ENCODE peak calls at places on chromosomes 4 and X, in nine cellular contexts. One of them, this sample, is unnamed.

GRCh38 chrX:39905946-39906345 is 191.8 kb downstream of the BCOR start:
- DNase-seq in T-cell: no peak
- DNase-seq in IMR-90: no peak
- DNase-seq in effector memory CD8-positive, alpha-beta T cell: no peak
- DNase-seq in activated T-cell treated with anti-CD3 and anti-CD28 coated beads for 4 hours: no peak
- DNase-seq in COR-L47: no peak
- DNase-seq in NCI-H345: no peak
- DNase-seq in ELF-1: no peak
- DNase-seq in adrenal gland: no peak
- DNase-seq in this sample: no peak

GRCh38 chrX:103310592-103311400 is at the start of gene BEX2:
- DNase-seq in T-cell: peak; percentile 88
- DNase-seq in IMR-90: no peak
- DNase-seq in effector memory CD8-positive, alpha-beta T cell: peak; percentile 78
- DNase-seq in activated T-cell treated with anti-CD3 and anti-CD28 coated beads for 4 hours: peak; percentile 78
- DNase-seq in COR-L47: peak; percentile 68
- DNase-seq in NCI-H345: peak; percentile 86
- DNase-seq in ELF-1: peak; percentile 92
- DNase-seq in adrenal gland: peak; percentile 86
- DNase-seq in this sample: peak; percentile 90

GRCh38 chrX:106950381-106950780 is 30.2 kb downstream of the CLDN2 start:
- DNase-seq in T-cell: no peak
- DNase-seq in IMR-90: no peak
- DNase-seq in effector memory CD8-positive, alpha-beta T cell: no peak
- DNase-seq in activated T-cell treated with anti-CD3 and anti-CD28 coated beads for 4 hours: no peak
- DNase-seq in COR-L47: no peak
- DNase-seq in NCI-H345: no peak
- DNase-seq in ELF-1: no peak
- DNase-seq in adrenal gland: no peak
- DNase-seq in this sample: no peak

GRCh38 chrX:10649286-10649685 is 28.9 kb upstream of the MID1 start:
- DNase-seq in T-cell: no peak
- DNase-seq in IMR-90: peak; percentile 64
- DNase-seq in effector memory CD8-positive, alpha-beta T cell: no peak
- DNase-seq in activated T-cell treated with anti-CD3 and anti-CD28 coated beads for 4 hours: no peak
- DNase-seq in COR-L47: no peak
- DNase-seq in NCI-H345: no peak
- DNase-seq in ELF-1: no peak
- DNase-seq in adrenal gland: no peak
- DNase-seq in this sample: no peak

GRCh38 chrX:1491851-1492349 is 39.2 kb upstream of the ASMTL start:
- DNase-seq in T-cell: peak; percentile 54
- DNase-seq in IMR-90: no peak
- DNase-seq in effector memory CD8-positive, alpha-beta T cell: peak; percentile 70
- DNase-seq in activated T-cell treated with anti-CD3 and anti-CD28 coated beads for 4 hours: no peak
- DNase-seq in COR-L47: no peak
- DNase-seq in NCI-H345: no peak
- DNase-seq in ELF-1: peak; percentile 81
- DNase-seq in adrenal gland: no peak
- DNase-seq in this sample: peak; percentile 49

GRCh38 chr4:132863619-132864018 is 285.5 kb upstream of the PCDH10 start:
- DNase-seq in T-cell: no peak
- DNase-seq in IMR-90: no peak
- DNase-seq in effector memory CD8-positive, alpha-beta T cell: no peak
- DNase-seq in activated T-cell treated with anti-CD3 and anti-CD28 coated beads for 4 hours: no peak
- DNase-seq in COR-L47: no peak
- DNase-seq in NCI-H345: no peak
- DNase-seq in ELF-1: no peak
- DNase-seq in adrenal gland: no peak
- DNase-seq in this sample: no peak

GRCh38 chrX:146581981-146582712 is 227.4 kb upstream of the CXorf51B start:
- DNase-seq in T-cell: no peak
- DNase-seq in IMR-90: no peak
- DNase-seq in effector memory CD8-positive, alpha-beta T cell: no peak
- DNase-seq in activated T-cell treated with anti-CD3 and anti-CD28 coated beads for 4 hours: no peak
- DNase-seq in COR-L47: no peak
- DNase-seq in NCI-H345: no peak
- DNase-seq in ELF-1: peak; percentile 36
- DNase-seq in adrenal gland: no peak
- DNase-seq in this sample: no peak

GRCh38 chr4:7043521-7044414 is 596 bp downstream of the TADA2B start:
- DNase-seq in T-cell: peak; percentile 47
- DNase-seq in IMR-90: peak; percentile 38
- DNase-seq in effector memory CD8-positive, alpha-beta T cell: peak; percentile 43
- DNase-seq in activated T-cell treated with anti-CD3 and anti-CD28 coated beads for 4 hours: peak; percentile 26
- DNase-seq in COR-L47: no peak
- DNase-seq in NCI-H345: peak; percentile 34
- DNase-seq in ELF-1: peak; percentile 60
- DNase-seq in adrenal gland: peak; percentile 60
- DNase-seq in this sample: no peak

GRCh38 chrX:20228245-20228644 is 38.5 kb downstream of the RPS6KA3 start:
- DNase-seq in T-cell: no peak
- DNase-seq in IMR-90: no peak
- DNase-seq in effector memory CD8-positive, alpha-beta T cell: no peak
- DNase-seq in activated T-cell treated with anti-CD3 and anti-CD28 coated beads for 4 hours: no peak
- DNase-seq in COR-L47: no peak
- DNase-seq in NCI-H345: no peak
- DNase-seq in ELF-1: no peak
- DNase-seq in adrenal gland: no peak
- DNase-seq in this sample: no peak

GRCh38 chrX:130082244-130083106 is 27.8 kb downstream of the ELF4 start:
- DNase-seq in T-cell: peak; percentile 57
- DNase-seq in IMR-90: no peak
- DNase-seq in effector memory CD8-positive, alpha-beta T cell: peak; percentile 54
- DNase-seq in activated T-cell treated with anti-CD3 and anti-CD28 coated beads for 4 hours: peak; percentile 48
- DNase-seq in COR-L47: no peak
- DNase-seq in NCI-H345: no peak
- DNase-seq in ELF-1: no peak
- DNase-seq in adrenal gland: peak; percentile 21
- DNase-seq in this sample: no peak

GRCh38 chrX:12137982-12138365 is 299 bp upstream of the FRMPD4 start:
- DNase-seq in T-cell: no peak
- DNase-seq in IMR-90: no peak
- DNase-seq in effector memory CD8-positive, alpha-beta T cell: no peak
- DNase-seq in activated T-cell treated with anti-CD3 and anti-CD28 coated beads for 4 hours: no peak
- DNase-seq in COR-L47: peak; percentile 27
- DNase-seq in NCI-H345: peak; percentile 30
- DNase-seq in ELF-1: peak; percentile 63
- DNase-seq in adrenal gland: no peak
- DNase-seq in this sample: no peak

GRCh38 chrX:78886550-78886949 is 58.6 kb upstream of the P2RY10 start:
- DNase-seq in T-cell: no peak
- DNase-seq in IMR-90: no peak
- DNase-seq in effector memory CD8-positive, alpha-beta T cell: no peak
- DNase-seq in activated T-cell treated with anti-CD3 and anti-CD28 coated beads for 4 hours: no peak
- DNase-seq in COR-L47: no peak
- DNase-seq in NCI-H345: no peak
- DNase-seq in ELF-1: no peak
- DNase-seq in adrenal gland: no peak
- DNase-seq in this sample: peak; percentile 11

GRCh38 chr4:71268156-71268555 is 70.7 kb upstream of the SLC4A4 start:
- DNase-seq in T-cell: no peak
- DNase-seq in IMR-90: peak; percentile 37
- DNase-seq in effector memory CD8-positive, alpha-beta T cell: no peak
- DNase-seq in activated T-cell treated with anti-CD3 and anti-CD28 coated beads for 4 hours: no peak
- DNase-seq in COR-L47: no peak
- DNase-seq in NCI-H345: no peak
- DNase-seq in ELF-1: no peak
- DNase-seq in adrenal gland: no peak
- DNase-seq in this sample: no peak

GRCh38 chrX:154025230-154025629 is 5.5 kb upstream of the IRAK1 start:
- DNase-seq in T-cell: no peak
- DNase-seq in IMR-90: no peak
- DNase-seq in effector memory CD8-positive, alpha-beta T cell: no peak
- DNase-seq in activated T-cell treated with anti-CD3 and anti-CD28 coated beads for 4 hours: no peak
- DNase-seq in COR-L47: no peak
- DNase-seq in NCI-H345: no peak
- DNase-seq in ELF-1: no peak
- DNase-seq in adrenal gland: no peak
- DNase-seq in this sample: no peak

GRCh38 chrX:40148439-40149285 is 50.9 kb upstream of the BCOR start:
- DNase-seq in T-cell: no peak
- DNase-seq in IMR-90: no peak
- DNase-seq in effector memory CD8-positive, alpha-beta T cell: no peak
- DNase-seq in activated T-cell treated with anti-CD3 and anti-CD28 coated beads for 4 hours: no peak
- DNase-seq in COR-L47: no peak
- DNase-seq in NCI-H345: no peak
- DNase-seq in ELF-1: peak; percentile 66
- DNase-seq in adrenal gland: no peak
- DNase-seq in this sample: no peak

GRCh38 chr4:2424581-2424980 is 5.8 kb downstream of the CFAP99 start:
- DNase-seq in T-cell: no peak
- DNase-seq in IMR-90: peak; percentile 13
- DNase-seq in effector memory CD8-positive, alpha-beta T cell: no peak
- DNase-seq in activated T-cell treated with anti-CD3 and anti-CD28 coated beads for 4 hours: no peak
- DNase-seq in COR-L47: no peak
- DNase-seq in NCI-H345: no peak
- DNase-seq in ELF-1: no peak
- DNase-seq in adrenal gland: peak; percentile 35
- DNase-seq in this sample: no peak

GRCh38 chr4:113837397-113837796 is 75.9 kb upstream of the CAMK2D start:
- DNase-seq in T-cell: no peak
- DNase-seq in IMR-90: peak; percentile 94
- DNase-seq in effector memory CD8-positive, alpha-beta T cell: no peak
- DNase-seq in activated T-cell treated with anti-CD3 and anti-CD28 coated beads for 4 hours: no peak
- DNase-seq in COR-L47: no peak
- DNase-seq in NCI-H345: no peak
- DNase-seq in ELF-1: no peak
- DNase-seq in adrenal gland: no peak
- DNase-seq in this sample: no peak

GRCh38 chr4:6749340-6750171 is 33.0 kb upstream of the KIAA0232 start:
- DNase-seq in T-cell: no peak
- DNase-seq in IMR-90: peak; percentile 33
- DNase-seq in effector memory CD8-positive, alpha-beta T cell: no peak
- DNase-seq in activated T-cell treated with anti-CD3 and anti-CD28 coated beads for 4 hours: no peak
- DNase-seq in COR-L47: no peak
- DNase-seq in NCI-H345: no peak
- DNase-seq in ELF-1: no peak
- DNase-seq in adrenal gland: peak; percentile 81
- DNase-seq in this sample: no peak

GRCh38 chr4:82825425-82825824 is 26.8 kb upstream of the SCD5 start:
- DNase-seq in T-cell: no peak
- DNase-seq in IMR-90: no peak
- DNase-seq in effector memory CD8-positive, alpha-beta T cell: no peak
- DNase-seq in activated T-cell treated with anti-CD3 and anti-CD28 coated beads for 4 hours: no peak
- DNase-seq in COR-L47: no peak
- DNase-seq in NCI-H345: no peak
- DNase-seq in ELF-1: no peak
- DNase-seq in adrenal gland: no peak
- DNase-seq in this sample: no peak

GRCh38 chr4:73311428-73311827 is 52.8 kb upstream of the ANKRD17 start:
- DNase-seq in T-cell: no peak
- DNase-seq in IMR-90: peak; percentile 77
- DNase-seq in effector memory CD8-positive, alpha-beta T cell: no peak
- DNase-seq in activated T-cell treated with anti-CD3 and anti-CD28 coated beads for 4 hours: no peak
- DNase-seq in COR-L47: peak; percentile 9
- DNase-seq in NCI-H345: peak; percentile 21
- DNase-seq in ELF-1: no peak
- DNase-seq in adrenal gland: no peak
- DNase-seq in this sample: peak; percentile 6

GRCh38 chr4:165709526-165709925 is 163.5 kb upstream of the TLL1 start:
- DNase-seq in T-cell: no peak
- DNase-seq in IMR-90: no peak
- DNase-seq in effector memory CD8-positive, alpha-beta T cell: no peak
- DNase-seq in activated T-cell treated with anti-CD3 and anti-CD28 coated beads for 4 hours: no peak
- DNase-seq in COR-L47: no peak
- DNase-seq in NCI-H345: no peak
- DNase-seq in ELF-1: no peak
- DNase-seq in adrenal gland: no peak
- DNase-seq in this sample: no peak

GRCh38 chrX:47500541-47500940 is 17.5 kb upstream of the ZNF41 start:
- DNase-seq in T-cell: no peak
- DNase-seq in IMR-90: no peak
- DNase-seq in effector memory CD8-positive, alpha-beta T cell: no peak
- DNase-seq in activated T-cell treated with anti-CD3 and anti-CD28 coated beads for 4 hours: no peak
- DNase-seq in COR-L47: no peak
- DNase-seq in NCI-H345: no peak
- DNase-seq in ELF-1: no peak
- DNase-seq in adrenal gland: no peak
- DNase-seq in this sample: no peak

GRCh38 chr4:88765729-88766128 is 68.1 kb upstream of the NAP1L5 start:
- DNase-seq in T-cell: no peak
- DNase-seq in IMR-90: peak; percentile 84
- DNase-seq in effector memory CD8-positive, alpha-beta T cell: no peak
- DNase-seq in activated T-cell treated with anti-CD3 and anti-CD28 coated beads for 4 hours: no peak
- DNase-seq in COR-L47: no peak
- DNase-seq in NCI-H345: no peak
- DNase-seq in ELF-1: no peak
- DNase-seq in adrenal gland: peak; percentile 72
- DNase-seq in this sample: no peak

GRCh38 chr4:7029921-7030320 is 13.3 kb upstream of the TADA2B start:
- DNase-seq in T-cell: no peak
- DNase-seq in IMR-90: no peak
- DNase-seq in effector memory CD8-positive, alpha-beta T cell: no peak
- DNase-seq in activated T-cell treated with anti-CD3 and anti-CD28 coated beads for 4 hours: no peak
- DNase-seq in COR-L47: no peak
- DNase-seq in NCI-H345: no peak
- DNase-seq in ELF-1: no peak
- DNase-seq in adrenal gland: no peak
- DNase-seq in this sample: no peak

GRCh38 chrX:56728321-56728720 is 722 bp upstream of the NBDY start:
- DNase-seq in T-cell: no peak
- DNase-seq in IMR-90: no peak
- DNase-seq in effector memory CD8-positive, alpha-beta T cell: no peak
- DNase-seq in activated T-cell treated with anti-CD3 and anti-CD28 coated beads for 4 hours: no peak
- DNase-seq in COR-L47: no peak
- DNase-seq in NCI-H345: peak; percentile 1
- DNase-seq in ELF-1: no peak
- DNase-seq in adrenal gland: no peak
- DNase-seq in this sample: no peak

GRCh38 chr4:13176603-13177190 is 307.4 kb downstream of the RAB28 start:
- DNase-seq in T-cell: no peak
- DNase-seq in IMR-90: no peak
- DNase-seq in effector memory CD8-positive, alpha-beta T cell: no peak
- DNase-seq in activated T-cell treated with anti-CD3 and anti-CD28 coated beads for 4 hours: no peak
- DNase-seq in COR-L47: no peak
- DNase-seq in NCI-H345: no peak
- DNase-seq in ELF-1: no peak
- DNase-seq in adrenal gland: no peak
- DNase-seq in this sample: peak; percentile 19

GRCh38 chr4:89703831-89704230 is 133.1 kb downstream of the SNCA start:
- DNase-seq in T-cell: no peak
- DNase-seq in IMR-90: no peak
- DNase-seq in effector memory CD8-positive, alpha-beta T cell: no peak
- DNase-seq in activated T-cell treated with anti-CD3 and anti-CD28 coated beads for 4 hours: no peak
- DNase-seq in COR-L47: no peak
- DNase-seq in NCI-H345: no peak
- DNase-seq in ELF-1: no peak
- DNase-seq in adrenal gland: no peak
- DNase-seq in this sample: no peak

GRCh38 chr4:26410385-26411293 is 79.6 kb downstream of the CCKAR start:
- DNase-seq in T-cell: peak; percentile 37
- DNase-seq in IMR-90: peak; percentile 63
- DNase-seq in effector memory CD8-positive, alpha-beta T cell: peak; percentile 55
- DNase-seq in activated T-cell treated with anti-CD3 and anti-CD28 coated beads for 4 hours: peak; percentile 32
- DNase-seq in COR-L47: peak; percentile 41
- DNase-seq in NCI-H345: peak; percentile 36
- DNase-seq in ELF-1: no peak
- DNase-seq in adrenal gland: peak; percentile 57
- DNase-seq in this sample: peak; percentile 14